ENCODE peak calls at places on chromosome 1, in nine cellular contexts. T is ovary, H is sigmoid colon, J is transverse colon, N is stomach, I is H1, V is suprapubic skin, O is A549, C is upper lobe of left lung. G is an unnamed sample.

GRCh38 chr1:65230741-65231439 is 78.5 kb upstream of the DNAJC6 start:
- DNase-seq in T (no peak), H (no peak), J (no peak), N (no peak), I (no peak), V (no peak), O (no peak), C (no peak), G (no peak)

GRCh38 chr1:230113605-230114241 is 46.7 kb downstream of the GALNT2 start:
- DNase-seq in T (peak; percentile 72), H (peak; percentile 71), J (no peak), N (no peak), I (no peak), V (no peak), O (peak; percentile 55), C (no peak), G (peak; percentile 40)

GRCh38 chr1:169452921-169453320 is 25.6 kb upstream of the CCDC181 start:
- DNase-seq in T (no peak), H (no peak), J (no peak), N (no peak), I (no peak), V (no peak), O (no peak), C (no peak), G (no peak)

GRCh38 chr1:180182721-180183311 is 28.1 kb downstream of the QSOX1 start:
- DNase-seq in T (no peak), H (peak; percentile 55), J (no peak), N (no peak), I (no peak), V (no peak), O (no peak), C (no peak), G (no peak)

GRCh38 chr1:199784127-199784526 is 243.4 kb upstream of the NR5A2 start:
- DNase-seq in T (no peak), H (no peak), J (no peak), N (no peak), I (no peak), V (no peak), O (peak; percentile 37), C (no peak), G (no peak)

GRCh38 chr1:28914228-28915035 is at the start of gene EPB41:
- DNase-seq in T (peak; percentile 95), H (peak; percentile 95), J (peak; percentile 93), N (peak; percentile 92), I (peak; percentile 96), V (peak; percentile 95), O (peak; percentile 87), C (peak; percentile 91), G (peak; percentile 70)

GRCh38 chr1:1907098-1907736 is 7.8 kb upstream of the CALML6 start:
- DNase-seq in T (no peak), H (no peak), J (peak; percentile 60), N (peak; percentile 58), I (no peak), V (no peak), O (no peak), C (no peak), G (no peak)

GRCh38 chr1:50667710-50668356 is 244.6 kb upstream of the DMRTA2 start:
- DNase-seq in T (no peak), H (no peak), J (no peak), N (no peak), I (no peak), V (no peak), O (no peak), C (no peak), G (no peak)

GRCh38 chr1:180177931-180178330 is 23.3 kb downstream of the QSOX1 start:
- DNase-seq in T (no peak), H (no peak), J (no peak), N (no peak), I (no peak), V (no peak), O (no peak), C (no peak), G (no peak)

GRCh38 chr1:156530006-156530405 is 29.4 kb upstream of the MEF2D start:
- DNase-seq in T (no peak), H (no peak), J (no peak), N (no peak), I (no peak), V (no peak), O (no peak), C (no peak), G (no peak)

GRCh38 chr1:70459502-70460225 is 48.6 kb downstream of the CTH start:
- DNase-seq in T (no peak), H (no peak), J (no peak), N (no peak), I (no peak), V (no peak), O (no peak), C (no peak), G (no peak)

GRCh38 chr1:27600500-27601175 is 3.3 kb downstream of the AHDC1 start:
- DNase-seq in T (peak; percentile 54), H (no peak), J (no peak), N (no peak), I (no peak), V (no peak), O (no peak), C (no peak), G (no peak)

GRCh38 chr1:94801919-94802546 is 18.1 kb upstream of the SLC44A3 start:
- DNase-seq in T (peak; percentile 53), H (peak; percentile 77), J (peak; percentile 24), N (no peak), I (no peak), V (peak; percentile 82), O (peak; percentile 66), C (no peak), G (no peak)

GRCh38 chr1:37035014-37035686 is 835 bp upstream of the GRIK3 start:
- DNase-seq in T (no peak), H (no peak), J (no peak), N (no peak), I (peak; percentile 77), V (no peak), O (no peak), C (no peak), G (no peak)

GRCh38 chr1:37035828-37036666 is 1.7 kb upstream of the GRIK3 start:
- DNase-seq in T (no peak), H (no peak), J (no peak), N (no peak), I (peak; percentile 75), V (no peak), O (no peak), C (no peak), G (no peak)

GRCh38 chr1:37037675-37038074 is 3.4 kb upstream of the GRIK3 start:
- DNase-seq in T (no peak), H (no peak), J (no peak), N (no peak), I (no peak), V (no peak), O (no peak), C (no peak), G (no peak)

GRCh38 chr1:37038079-37038702 is 3.9 kb upstream of the GRIK3 start:
- DNase-seq in T (no peak), H (no peak), J (no peak), N (no peak), I (no peak), V (no peak), O (peak; percentile 48), C (no peak), G (no peak)

DNA sequence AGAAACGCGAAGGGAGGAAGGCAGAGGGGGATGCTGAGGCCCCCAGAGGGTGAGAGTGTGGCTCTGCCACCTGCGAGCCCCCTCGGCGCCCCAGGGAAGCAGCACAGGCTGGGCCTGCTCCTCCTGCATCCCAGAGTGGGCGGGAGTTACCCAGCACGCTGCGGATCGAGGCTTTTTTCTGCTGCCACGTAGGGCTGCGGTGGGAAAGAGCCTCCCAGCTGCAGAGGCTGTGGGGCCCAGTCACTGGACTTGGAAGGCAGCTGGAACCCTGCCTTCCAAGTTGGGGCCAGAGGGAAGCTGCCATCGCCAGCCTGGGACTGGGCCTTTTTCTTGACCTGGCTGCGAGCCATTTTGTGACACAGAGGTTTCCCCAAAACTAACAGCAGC is 2.3 kb upstream of the GRIK3 start:
- DNase-seq in T (no peak), H (no peak), J (no peak), N (no peak), I (no peak), V (no peak), O (no peak), C (no peak), G (no peak)
- H3K27ac ChIP-seq in T (no peak overlapping the region), H (no peak overlapping the region), J (no peak overlapping the region), N (no peak overlapping the region), I (no peak overlapping the region), V (no peak overlapping the region), O (no peak overlapping the region), C (no peak overlapping the region), G (peak overlapping the region; percentile 79)

DNA sequence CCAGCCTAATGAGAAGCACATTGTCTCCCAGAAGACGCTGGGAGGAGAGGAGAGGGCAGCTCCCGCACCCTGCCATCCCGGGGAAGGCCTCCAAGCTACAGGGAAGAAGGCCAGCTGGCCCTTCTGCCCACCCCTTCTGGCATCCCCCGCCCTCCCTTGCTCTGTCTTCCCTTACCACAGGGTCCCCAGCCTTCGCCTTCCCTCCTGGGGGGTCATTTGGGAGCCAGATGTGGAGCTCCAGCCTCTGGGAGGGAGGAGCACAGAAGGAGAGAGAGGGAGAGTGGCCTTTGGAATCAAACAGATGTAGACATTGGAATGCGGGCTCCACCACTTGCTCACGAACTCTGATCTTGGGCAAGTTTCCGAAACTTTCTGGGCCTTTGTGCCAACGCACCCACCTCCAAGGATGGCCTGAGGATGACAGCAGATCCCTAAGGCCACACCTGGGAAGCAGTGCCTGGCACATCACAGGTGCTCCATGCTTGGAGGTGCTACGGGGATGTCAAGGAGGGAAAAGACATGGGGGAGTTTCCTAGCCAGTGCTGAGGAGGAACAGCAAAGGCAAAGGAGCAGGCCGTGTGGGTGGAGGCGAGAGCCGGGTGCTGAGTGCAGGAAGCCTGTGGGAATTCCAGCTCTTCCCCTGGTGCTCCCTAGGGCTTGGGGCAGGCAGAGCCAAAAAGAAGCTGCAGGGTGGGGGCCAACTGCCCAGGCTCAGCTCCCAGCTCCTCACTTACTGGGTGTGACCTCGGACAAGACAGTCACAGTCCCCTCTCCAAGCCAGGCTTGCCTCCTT is 23.1 kb upstream of the RSPO1 start:
- DNase-seq in T (no peak), H (no peak), J (no peak), N (no peak), I (no peak), V (no peak), O (no peak), C (no peak), G (no peak)
- TF ChIP-seq EP300 in T (no peak), H (no peak), J (no peak), N (no peak), I (no peak), V (no peak), O (no peak), C (no peak), G (no peak)

GRCh38 chr1:152543808-152544207 is 22.8 kb downstream of the LCE3E start:
- DNase-seq in T (no peak), H (no peak), J (no peak), N (no peak), I (no peak), V (no peak), O (peak; percentile 39), C (no peak), G (no peak)
- TF ChIP-seq CTCF in T (no peak), H (no peak), J (no peak), N (no peak), I (no peak), V (no peak), O (peak; percentile 21), C (no peak), G (no peak)

DNA sequence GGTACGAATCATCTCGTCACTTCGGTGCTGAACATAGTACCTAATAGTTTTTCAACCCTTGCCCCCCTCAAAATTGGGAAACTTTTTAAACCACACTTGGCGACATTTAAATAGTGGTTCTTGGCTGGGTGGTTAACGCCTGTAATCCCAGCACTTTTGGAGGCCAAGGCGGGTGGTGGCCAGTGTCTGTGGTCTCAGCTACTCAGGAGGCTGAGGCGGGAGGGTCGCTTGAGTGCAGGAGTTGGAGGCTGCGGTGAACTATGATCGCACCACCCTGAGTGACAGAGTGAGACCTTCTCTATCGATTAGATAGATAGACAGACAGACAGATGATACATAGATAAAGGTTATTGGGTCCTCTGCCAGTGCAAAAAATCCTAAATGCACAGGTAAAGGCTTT is 55.5 kb upstream of the RASAL2 start:
- DNase-seq in T (no peak), H (no peak), J (no peak), N (no peak), I (peak; percentile 38), V (no peak), O (no peak), C (no peak), G (no peak)
- H3K27ac ChIP-seq in T (peak overlapping the region; percentile 10), H (peak overlapping the region; percentile 72), J (peak overlapping the region; percentile 82), N (no peak overlapping the region), I (no peak overlapping the region), V (peak overlapping the region; percentile 30), O (peak overlapping the region; percentile 89), C (peak overlapping the region; percentile 56), G (peak overlapping the region; percentile 86)

G was measured in tibial nerve.